ENCODE peak calls at places on chromosomes 13 and 19, in four cellular contexts. E is stomach, O is breast epithelium, Y is GM12892. T is an unnamed sample.
A peak's percentile ranks its signal among the peaks of the same experiment; 100 is the strongest.

GRCh38 chr19:1042689-1043511 is 3.0 kb downstream of the ABCA7 start:
- DNase-seq in Y (no peak), E (no peak), O (no peak), T (peak; percentile 75)

GRCh38 chr19:44810555-44811447 is 1.9 kb downstream of the BCAM start:
- DNase-seq in O (no peak), E (no peak), Y (no peak), T (no peak)

GRCh38 chr19:50743537-50743936 is 20.4 kb downstream of the CLEC11A start:
- DNase-seq in Y (no peak), E (no peak), O (no peak), T (no peak)

GRCh38 chr19:18060472-18060871 is 26.3 kb downstream of the IL12RB1 start:
- DNase-seq in E (no peak), O (no peak), Y (no peak), T (no peak)

GRCh38 chr19:1315470-1316166 is 29.9 kb downstream of the EFNA2 start:
- DNase-seq in O (peak; percentile 22), Y (peak; percentile 78), E (peak; percentile 63), T (peak; percentile 81)

GRCh38 chr13:73496711-73497110 is 437.9 kb downstream of the KLF5 start:
- DNase-seq in O (no peak), Y (no peak), E (no peak), T (no peak)

GRCh38 chr13:106096661-106097092 is 438.8 kb downstream of the EFNB2 start:
- DNase-seq in E (no peak), Y (no peak), O (no peak), T (no peak)

GRCh38 chr13:75770164-75771145 is 134.3 kb downstream of the LMO7 start:
- DNase-seq in Y (no peak), O (no peak), E (no peak), T (no peak)

GRCh38 chr13:108322206-108322824 is 52.8 kb downstream of the TNFSF13B start:
- DNase-seq in O (no peak), Y (peak; percentile 4), E (no peak), T (no peak)

GRCh38 chr19:5718579-5719273 is 1.2 kb downstream of the LONP1 start:
- DNase-seq in Y (peak; percentile 29), E (no peak), O (no peak), T (no peak)

GRCh38 chr13:40910324-40911050 is 108.6 kb downstream of the ELF1 start:
- DNase-seq in O (no peak), E (no peak), Y (no peak), T (no peak)

GRCh38 chr13:31274345-31274870 is 74.6 kb downstream of the B3GLCT start:
- DNase-seq in E (no peak), Y (no peak), O (no peak), T (no peak)

GRCh38 chr19:10289167-10289835 is 451 bp upstream of the ICAM5 start:
- DNase-seq in E (peak; percentile 37), O (no peak), Y (no peak), T (peak; percentile 87)

GRCh38 chr19:16449330-16449961 is 22.3 kb downstream of the EPS15L1 start:
- DNase-seq in E (no peak), Y (no peak), O (no peak), T (no peak)

GRCh38 chr19:38718747-38719543 is 25.3 kb downstream of the CAPN12 start:
- DNase-seq in O (no peak), Y (no peak), E (peak; percentile 71), T (no peak)

GRCh38 chr13:73201601-73202000 is 142.8 kb downstream of the KLF5 start:
- DNase-seq in E (no peak), Y (no peak), O (no peak), T (no peak)

GRCh38 chr13:43441464-43441863 is 345.3 kb downstream of the ENOX1 start:
- DNase-seq in O (no peak), Y (no peak), E (no peak), T (no peak)

GRCh38 chr19:16334421-16334820 is 9.8 kb downstream of the KLF2 start:
- DNase-seq in E (no peak), O (no peak), Y (no peak), T (no peak)

GRCh38 chr13:28045861-28046260 is 54.5 kb downstream of the FLT3 start:
- DNase-seq in O (no peak), E (no peak), Y (no peak), T (no peak)

GRCh38 chr13:54196684-54197083 is 1168.1 kb downstream of the OLFM4 start:
- DNase-seq in O (no peak), Y (no peak), E (no peak), T (no peak)

GRCh38 chr19:11096210-11096841 is 7.1 kb downstream of the LDLR start:
- DNase-seq in O (no peak), E (no peak), Y (no peak), T (no peak)

GRCh38 chr19:2634228-2634951 is 68.1 kb downstream of the GNG7 start:
- DNase-seq in Y (no peak), E (peak; percentile 81), O (no peak), T (peak; percentile 85)

GRCh38 chr13:75365724-75366173 is 116.2 kb downstream of the TBC1D4 start:
- DNase-seq in Y (no peak), O (no peak), E (no peak), T (no peak)

GRCh38 chr19:1171755-1172352 is 2.2 kb downstream of the SBNO2 start:
- DNase-seq in O (no peak), Y (no peak), E (peak; percentile 32), T (peak; percentile 72)

GRCh38 chr13:85610024-85610423 is 189.2 kb downstream of the SLITRK6 start:
- DNase-seq in Y (no peak), E (no peak), O (no peak), T (no peak)

GRCh38 chr13:105990256-105990958 is 545.1 kb downstream of the EFNB2 start:
- DNase-seq in O (no peak), Y (no peak), E (no peak), T (no peak)

GRCh38 chr19:41265376-41266153 is 1.4 kb downstream of the HNRNPUL1 start:
- DNase-seq in Y (no peak), O (no peak), E (peak; percentile 27), T (no peak)

GRCh38 chr19:55044286-55044685 is 6.2 kb upstream of the GP6 start:
- DNase-seq in O (no peak), E (no peak), Y (no peak), T (no peak)

GRCh38 chr19:19628499-19629134 is 597 bp upstream of the LPAR2 start:
- DNase-seq in O (peak; percentile 52), E (peak; percentile 85), Y (no peak), T (peak; percentile 88)

GRCh38 chr13:57631607-57632275 is at the start of gene PCDH17:
- DNase-seq in E (peak; percentile 34), O (no peak), Y (no peak), T (peak; percentile 73)

GRCh38 chr19:38596057-38596981 is 21.4 kb downstream of the MAP4K1 start:
- DNase-seq in O (no peak), E (peak; percentile 72), Y (no peak), T (no peak)

GRCh38 chr19:38547446-38547845 is 70.3 kb downstream of the MAP4K1 start:
- DNase-seq in O (no peak), Y (no peak), E (no peak), T (no peak)

GRCh38 chr19:14432817-14433453 is at the start of gene PKN1:
- DNase-seq in O (no peak), E (peak; percentile 57), Y (peak; percentile 83), T (peak; percentile 89)

GRCh38 chr13:43154083-43154739 is 130.8 kb downstream of the DNAJC15 start:
- DNase-seq in E (no peak), Y (no peak), O (no peak), T (no peak)

GRCh38 chr19:38277969-38278680 is 13.8 kb downstream of the SPINT2 start:
- DNase-seq in E (peak; percentile 39), O (peak; percentile 46), Y (no peak), T (no peak)

GRCh38 chr19:49637865-49638350 is 2.0 kb downstream of the RRAS start:
- DNase-seq in O (peak; percentile 55), E (peak; percentile 85), Y (no peak), T (peak; percentile 91)

GRCh38 chr19:46963093-46963734 is 56.4 kb upstream of the NPAS1 start:
- DNase-seq in E (no peak), O (no peak), Y (no peak), T (no peak)

GRCh38 chr13:51451467-51452390 is 1.1 kb downstream of the INTS6 start:
- DNase-seq in Y (peak; percentile 32), O (peak; percentile 58), E (peak; percentile 86), T (peak; percentile 96)

GRCh38 chr19:45098521-45099464 is 5.8 kb downstream of the PPP1R37 start:
- DNase-seq in E (peak; percentile 79), O (no peak), Y (no peak), T (no peak)

GRCh38 chr19:48511800-48512503 is at the start of gene LMTK3:
- DNase-seq in O (no peak), Y (no peak), E (no peak), T (peak; percentile 83)
- TF ChIP-seq POLR2AphosphoS5 in O (no peak), Y (no peak), E (no peak), T (no peak)

GRCh38 chr13:100611678-100612492 is 23.3 kb upstream of the GGACT start:
- DNase-seq in Y (no peak), E (no peak), O (peak; percentile 69), T (no peak)

GRCh38 chr13:100604909-100605308 is 16.3 kb upstream of the GGACT start:
- DNase-seq in E (no peak), Y (no peak), O (no peak), T (no peak)

GRCh38 chr13:100610399-100611347 is 22.1 kb upstream of the GGACT start:
- DNase-seq in Y (no peak), O (no peak), E (no peak), T (no peak)

GRCh38 chr13:100608906-100609305 is 20.3 kb upstream of the GGACT start:
- DNase-seq in O (no peak), Y (peak; percentile 35), E (no peak), T (no peak)
- TF ChIP-seq POLR2AphosphoS5 in O (no peak), Y (no peak), E (no peak), T (no peak)

DNA sequence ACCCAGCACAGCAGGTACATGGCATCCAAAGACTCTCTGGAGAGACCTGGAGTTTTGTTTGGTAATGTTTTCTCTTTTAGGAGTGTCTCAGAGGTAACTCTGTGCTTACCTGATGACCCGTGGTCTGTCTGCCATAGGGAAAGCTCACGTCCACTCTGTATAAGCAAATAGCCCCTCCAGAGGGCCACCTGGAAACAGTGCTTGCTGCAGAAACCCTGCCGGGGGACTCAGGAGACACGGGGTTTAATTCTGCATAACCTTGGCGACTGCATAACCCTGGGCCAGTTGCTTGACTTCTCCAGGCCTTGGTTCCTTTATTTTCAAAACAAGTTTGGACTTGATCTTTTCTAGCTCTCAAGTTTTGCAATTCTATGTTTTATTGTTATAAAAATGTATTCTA is 187.2 kb upstream of the SOX1 start:
- DNase-seq in O (no peak), E (no peak), Y (no peak), T (no peak)
- TF ChIP-seq POLR2AphosphoS5 in O (no peak), E (no peak), Y (no peak), T (no peak)

DNA sequence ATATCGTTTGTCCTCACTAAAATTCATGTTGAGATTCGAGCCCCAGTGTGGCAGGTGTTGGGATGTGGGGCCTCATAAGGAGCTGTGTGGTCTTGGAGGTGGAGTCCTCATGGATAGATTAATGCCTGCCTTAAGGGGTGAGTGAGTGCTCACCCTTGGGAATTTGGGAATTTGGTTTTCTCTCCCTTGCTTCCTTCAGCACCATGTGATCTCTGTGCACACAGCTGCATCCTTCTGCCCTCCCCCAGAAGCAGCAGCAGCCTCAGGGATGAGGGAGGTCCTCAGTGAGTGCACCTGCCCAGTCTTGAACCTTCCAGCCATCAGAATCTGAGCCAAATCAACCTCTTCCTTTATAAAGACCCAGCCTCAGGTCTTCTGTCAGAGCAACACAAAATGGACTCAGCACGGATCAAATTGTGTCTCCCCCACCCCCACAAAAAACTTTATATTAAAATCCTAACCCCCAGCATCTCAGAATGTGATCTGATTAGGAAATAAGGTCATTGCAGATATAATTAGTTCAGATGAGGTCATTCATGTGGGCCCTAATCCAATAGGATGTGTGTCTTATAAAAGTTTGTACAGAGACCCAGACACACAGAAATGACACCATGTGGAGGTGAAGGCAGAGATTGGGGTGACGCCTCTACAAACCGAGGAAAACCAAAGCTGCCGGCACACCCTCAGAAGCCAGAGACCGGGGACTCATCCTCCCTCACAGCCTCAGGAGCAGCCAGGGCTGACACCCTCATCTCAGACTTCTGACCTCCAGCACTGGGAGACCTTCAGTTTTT is 12.9 kb downstream of the CYTH2 start:
- DNase-seq in O (no peak), E (no peak), Y (no peak), T (no peak)
- TF ChIP-seq POLR2AphosphoS5 in O (no peak), E (no peak), Y (no peak), T (no peak)

T was measured in spleen.